ENCODE peak calls at places on chromosomes 13 and 19, in ten cellular contexts. X is adrenal gland; F is CD8-positive, alpha-beta T cell; H is colonic mucosa; K is thyroid gland; S is WTC11; P is H9; V is brain microvascular endothelial cell; Q is A673; M is glutamatergic neuron. L is an unnamed sample.

GRCh38 chr13:103716689-103717088 is 650.5 kb upstream of the SLC10A2 start:
- DNase-seq in Q (no peak), H (no peak), S (no peak), K (no peak), M (no peak), V (no peak), P (no peak), X (no peak), F (no peak), L (no peak)

GRCh38 chr19:39481229-39481545 is 549 bp downstream of the TIMM50 start:
- DNase-seq in X (no peak), K (no peak), Q (no peak), P (no peak), S (no peak), M (no peak), H (no peak), V (no peak), F (no peak), L (no peak)

GRCh38 chr13:113157929-113158747 is at the start of gene PROZ:
- DNase-seq in X (no peak), S (no peak), K (no peak), F (no peak), M (no peak), P (peak), H (no peak), Q (no peak), V (no peak), L (no peak)

GRCh38 chr13:111202149-111202548 is 87.0 kb downstream of the ARHGEF7 start:
- DNase-seq in K (peak), S (no peak), V (no peak), M (no peak), Q (peak), X (no peak), H (no peak), F (no peak), P (no peak), L (no peak)

GRCh38 chr19:34366670-34367423 is 1.9 kb downstream of the GPI start:
- DNase-seq in Q (no peak), V (peak), H (peak), M (no peak), K (no peak), S (no peak), X (peak), F (no peak), P (no peak), L (peak)

GRCh38 chr19:10726268-10726667 is 8.4 kb downstream of the DNM2 start:
- DNase-seq in P (no peak), F (no peak), K (no peak), M (no peak), X (no peak), S (no peak), H (no peak), Q (no peak), V (no peak), L (no peak)

GRCh38 chr19:566403-566802 is 6.0 kb upstream of the BSG start:
- DNase-seq in H (no peak), S (no peak), P (no peak), M (no peak), Q (peak), X (peak), V (no peak), K (no peak), F (no peak), L (no peak)

GRCh38 chr19:485122-485521 is 11.2 kb upstream of the MADCAM1 start:
- DNase-seq in F (no peak), H (no peak), K (no peak), X (no peak), Q (no peak), V (no peak), M (peak), S (no peak), P (no peak), L (no peak)

GRCh38 chr13:43942301-43942700 is 62.6 kb downstream of the LACC1 start:
- DNase-seq in H (no peak), M (no peak), F (no peak), S (no peak), Q (no peak), X (no peak), K (no peak), P (no peak), V (peak), L (no peak)

GRCh38 chr13:110869231-110869804 is 45.6 kb downstream of the ANKRD10 start:
- DNase-seq in X (peak), K (no peak), P (no peak), M (no peak), F (no peak), V (no peak), Q (no peak), H (no peak), S (no peak), L (no peak)

GRCh38 chr19:18789883-18790565 is 1.1 kb downstream of the COMP start:
- DNase-seq in F (no peak), M (peak), P (peak), S (peak), V (no peak), X (no peak), H (no peak), K (peak), Q (peak), L (no peak)

GRCh38 chr19:45677351-45678230 is 9.6 kb downstream of the GIPR start:
- DNase-seq in K (peak), X (peak), M (peak), Q (peak), P (peak), H (peak), S (peak), F (peak), V (peak), L (no peak)

GRCh38 chr13:107450931-107451330 is 764.4 kb downstream of the LIG4 start:
- DNase-seq in F (no peak), M (no peak), X (no peak), K (peak), Q (peak), P (no peak), H (no peak), S (no peak), V (peak), L (no peak)
- TF ChIP-seq CTCF in F (no peak), M (no peak), X (no peak), K (no peak), Q (no peak), P (no peak), H (no peak), S (no peak), V (peak), L (no peak)

DNA sequence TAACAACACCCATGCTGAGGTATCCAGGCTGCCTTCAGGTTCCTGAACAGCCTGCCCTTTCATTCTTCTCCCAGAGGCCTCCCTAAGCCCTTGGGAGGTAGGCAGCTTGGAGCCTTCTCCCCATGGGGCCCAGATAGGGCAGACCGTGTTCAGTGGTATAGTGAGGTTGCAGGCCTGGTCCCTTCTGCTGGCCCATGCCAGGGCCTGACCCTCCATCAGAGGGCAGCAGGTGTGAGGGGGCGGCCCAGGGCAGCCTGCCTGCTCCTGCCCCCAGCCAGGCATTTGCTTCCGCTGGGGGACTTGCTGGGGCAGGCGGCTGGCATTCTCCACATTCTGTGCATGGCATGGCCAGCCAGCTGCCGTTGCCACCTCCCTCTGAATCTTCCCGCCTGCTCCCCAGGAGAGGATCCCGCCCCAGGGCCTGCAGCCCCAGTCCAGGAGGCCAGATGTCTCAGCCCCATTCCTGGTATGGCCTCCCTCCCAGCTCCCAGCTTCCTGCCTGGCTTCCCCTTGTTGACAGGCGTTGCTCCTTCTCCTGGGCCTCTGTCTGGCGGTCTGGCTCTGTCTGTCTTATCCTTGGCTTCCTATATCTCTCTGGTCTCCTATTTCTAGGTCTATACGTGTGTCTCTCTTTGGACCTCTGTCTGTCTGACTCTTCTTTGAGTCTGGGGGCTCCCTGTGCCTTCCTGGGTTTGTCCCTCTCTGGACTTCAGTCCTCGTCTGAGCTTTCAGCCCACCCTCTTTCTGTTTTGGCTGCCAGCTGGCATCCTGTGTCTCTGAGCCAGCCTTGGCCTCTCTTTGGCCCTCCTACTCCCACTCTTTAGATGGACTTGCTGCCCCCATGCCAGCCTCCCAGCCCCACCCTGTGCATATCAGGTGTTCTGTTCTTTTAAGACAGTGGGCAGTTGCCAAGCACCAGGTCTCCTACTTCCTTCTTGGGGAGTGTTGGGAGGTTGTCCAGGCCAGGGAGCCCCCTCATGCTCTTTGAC is 9.1 kb downstream of the CIC start:
- DNase-seq in S (no peak), V (no peak), K (no peak), P (peak), H (peak), M (no peak), X (peak), F (no peak), Q (no peak), L (no peak)
- TF ChIP-seq CTCF in S (no peak), V (no peak), K (no peak), P (no peak), H (no peak), M (no peak), X (no peak), F (no peak), Q (no peak), L (no peak)

GRCh38 chr19:13054605-13055212 is 47.9 kb downstream of the LYL1 start:
- DNase-seq in V (no peak), P (no peak), X (no peak), Q (no peak), F (no peak), K (peak), H (no peak), M (no peak), S (no peak), L (no peak)

GRCh38 chr19:13057147-13057572 is 45.5 kb downstream of the LYL1 start:
- DNase-seq in V (no peak), X (no peak), F (no peak), H (no peak), M (no peak), Q (no peak), K (peak), P (no peak), S (no peak), L (no peak)

GRCh38 chr19:13057744-13058143 is 44.9 kb downstream of the LYL1 start:
- DNase-seq in H (no peak), Q (peak), K (no peak), M (no peak), P (no peak), V (no peak), S (no peak), X (no peak), F (no peak), L (no peak)

GRCh38 chr19:13055213-13056051 is 47.2 kb downstream of the LYL1 start:
- DNase-seq in Q (peak), H (no peak), F (no peak), V (peak), K (peak), S (peak), X (peak), M (peak), P (peak), L (peak)

DNA sequence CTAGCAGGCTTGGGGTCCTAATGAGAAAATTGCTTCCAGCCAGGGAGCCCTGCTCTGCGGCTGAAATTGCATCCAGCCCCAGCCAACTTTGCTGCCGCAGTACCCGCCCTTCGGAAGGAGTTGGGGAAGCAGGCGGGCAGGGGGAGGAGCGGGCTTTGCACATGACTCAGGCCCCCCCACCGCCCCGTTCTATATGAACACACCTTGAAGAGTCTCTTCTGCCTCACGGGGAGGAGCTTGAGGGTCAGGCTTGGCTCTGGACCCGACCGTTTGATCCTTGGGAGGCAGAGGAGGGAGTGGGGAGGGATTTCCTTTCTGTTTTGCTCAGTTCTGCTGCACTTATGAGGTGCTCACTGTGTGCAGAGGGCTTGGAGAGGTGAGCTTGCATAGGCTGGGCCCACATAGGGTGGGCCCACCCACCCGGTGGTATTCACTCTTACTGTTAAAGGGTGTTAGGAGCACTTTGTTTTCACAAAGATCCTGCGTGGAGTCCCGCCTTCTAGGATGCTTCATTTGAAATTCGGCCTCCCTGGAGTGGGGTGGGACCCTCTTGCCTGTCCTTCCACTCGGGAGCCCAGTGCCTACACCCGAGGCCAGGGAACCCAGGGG is 46.5 kb downstream of the LYL1 start:
- DNase-seq in Q (peak), H (no peak), K (peak), P (peak), V (no peak), S (peak), X (no peak), F (no peak), M (no peak), L (no peak)
- TF ChIP-seq CTCF in Q (no peak), H (no peak), K (no peak), P (no peak), V (no peak), S (no peak), X (no peak), F (no peak), M (no peak), L (no peak)

GRCh38 chr19:49016067-49016839 is 638 bp downstream of the LHB start:
- DNase-seq in F (no peak), Q (no peak), H (no peak), M (no peak), X (no peak), K (no peak), P (no peak), S (no peak), V (no peak), L (no peak)

GRCh38 chr19:49017041-49017665 is at the start of gene LHB:
- DNase-seq in F (no peak), M (no peak), P (peak), X (no peak), Q (no peak), K (no peak), H (no peak), S (no peak), V (no peak), L (no peak)

GRCh38 chr19:49019242-49019932 is 2.5 kb upstream of the LHB start:
- DNase-seq in F (peak), S (peak), K (peak), M (peak), P (peak), X (peak), H (peak), Q (peak), V (peak), L (no peak)

GRCh38 chr19:49020342-49020741 is 3.5 kb upstream of the LHB start:
- DNase-seq in X (no peak), F (no peak), M (no peak), Q (no peak), H (no peak), V (no peak), K (no peak), P (peak), S (peak), L (no peak)

GRCh38 chr19:49017666-49018351 is 918 bp upstream of the LHB start:
- DNase-seq in F (peak), V (peak), H (peak), S (peak), X (no peak), K (peak), Q (peak), M (peak), P (peak), L (no peak)
- TF ChIP-seq CTCF in F (peak), V (peak), H (peak), S (no peak), X (peak), K (peak), Q (peak), M (peak), P (peak), L (peak)

GRCh38 chr19:15177269-15178116 is 23.3 kb downstream of the NOTCH3 start:
- DNase-seq in Q (peak), X (peak), V (peak), H (peak), M (peak), P (peak), S (peak), F (peak), K (peak), L (no peak)

GRCh38 chr19:15175609-15176008 is 25.2 kb downstream of the NOTCH3 start:
- DNase-seq in V (no peak), P (no peak), H (no peak), S (no peak), X (no peak), M (no peak), K (no peak), Q (no peak), F (no peak), L (no peak)

GRCh38 chr19:15170345-15170744 is 30.4 kb downstream of the NOTCH3 start:
- DNase-seq in F (no peak), P (peak), S (peak), X (no peak), H (no peak), K (no peak), Q (no peak), V (no peak), M (no peak), L (no peak)

GRCh38 chr19:15169541-15170285 is 31.1 kb downstream of the NOTCH3 start:
- DNase-seq in K (no peak), V (no peak), F (no peak), M (no peak), H (no peak), P (no peak), S (no peak), Q (no peak), X (no peak), L (no peak)

GRCh38 chr19:15173746-15174404 is 26.9 kb downstream of the NOTCH3 start:
- DNase-seq in X (no peak), V (no peak), P (no peak), M (no peak), S (no peak), Q (no peak), K (no peak), F (no peak), H (no peak), L (no peak)
- TF ChIP-seq CTCF in X (no peak), V (peak), P (peak), M (no peak), S (no peak), Q (peak), K (no peak), F (no peak), H (no peak), L (no peak)

DNA sequence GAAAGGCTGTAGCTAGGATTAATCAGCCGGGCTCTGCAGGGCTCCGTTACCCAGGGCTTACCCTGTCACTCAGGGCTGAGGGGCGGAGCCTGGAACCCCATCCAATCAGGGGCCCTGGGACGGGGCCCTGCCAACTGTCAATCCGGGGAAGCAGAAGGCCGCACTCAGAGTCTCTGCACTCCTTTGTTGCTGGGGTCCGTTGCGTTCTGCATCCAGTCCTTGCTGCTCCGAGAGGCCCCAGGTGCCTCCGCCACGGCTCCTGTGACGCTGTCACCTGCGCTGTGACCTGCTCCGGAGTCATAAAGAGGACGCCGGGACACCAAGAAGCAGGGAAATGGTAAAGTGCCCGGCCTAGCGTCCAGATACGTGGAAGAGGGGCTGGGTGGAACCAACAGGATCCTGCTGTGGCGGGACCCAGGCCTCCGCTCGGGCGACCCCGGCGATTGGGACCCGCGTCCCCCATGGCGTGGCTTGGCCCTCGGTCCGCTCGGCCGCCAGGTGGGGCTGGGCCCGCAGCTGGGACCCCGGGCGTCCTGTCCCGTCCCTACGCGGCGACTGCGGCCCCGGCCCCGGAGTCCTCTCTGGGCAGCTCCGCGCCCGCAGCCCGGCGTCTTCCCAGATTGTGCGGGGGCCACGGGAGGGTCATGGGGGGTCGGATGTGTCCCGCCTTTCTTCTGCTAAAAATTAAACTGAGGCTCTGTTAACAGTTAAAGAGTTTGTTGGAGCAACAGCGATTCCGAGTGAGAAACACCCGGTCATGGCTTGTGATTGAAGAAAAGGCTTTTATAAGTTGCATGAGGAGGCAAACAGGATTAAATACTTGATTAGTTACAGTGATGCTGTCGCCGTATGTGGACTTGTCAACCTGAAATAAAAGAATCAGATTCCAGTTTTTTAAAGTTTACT is at the start of gene ZNF491:
- DNase-seq in V (peak), P (peak), X (peak), Q (peak), M (peak), K (peak), F (peak), S (peak), H (peak), L (peak)
- TF ChIP-seq CTCF in V (peak), P (peak), X (no peak), Q (no peak), M (no peak), K (no peak), F (peak), S (no peak), H (no peak), L (peak)

DNA sequence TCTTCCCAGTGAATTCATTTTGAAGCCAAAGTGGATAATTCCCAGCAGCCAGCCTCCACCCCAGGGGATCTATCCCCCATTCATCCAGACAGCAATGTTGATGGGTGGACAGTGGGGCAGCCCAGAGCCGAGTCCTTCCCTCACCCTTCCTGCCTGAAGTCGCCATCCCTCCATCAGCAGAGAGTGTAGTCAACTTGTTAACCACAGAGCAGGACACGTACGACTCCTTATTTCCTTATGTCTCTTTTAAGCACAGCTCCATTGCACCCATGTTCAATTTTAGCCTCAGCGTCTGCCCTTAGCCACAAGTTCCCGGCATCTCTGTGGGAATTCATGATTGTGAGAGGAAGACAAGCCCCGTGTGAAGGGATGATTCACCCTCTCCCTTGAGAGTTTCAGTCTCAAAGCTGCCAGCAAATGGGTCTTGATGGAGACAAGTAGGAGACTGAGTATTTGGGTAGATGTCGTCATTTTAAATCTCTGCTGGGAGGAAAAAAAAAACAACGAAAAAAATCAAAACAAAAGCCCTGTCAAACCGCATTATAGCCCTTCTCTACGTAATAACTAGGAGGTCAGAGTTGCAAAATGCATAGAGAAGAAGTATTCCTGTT is 58.3 kb upstream of the MEDAG start:
- DNase-seq in Q (peak), V (peak), S (no peak), K (no peak), P (no peak), M (no peak), H (no peak), X (peak), F (no peak), L (peak)
- TF ChIP-seq CTCF in Q (no peak), V (no peak), S (no peak), K (no peak), P (no peak), M (no peak), H (no peak), X (no peak), F (no peak), L (no peak)

GRCh38 chr19:37362733-37363132 is 8.2 kb upstream of the ZNF527 start:
- DNase-seq in K (peak), M (no peak), S (peak), H (no peak), F (no peak), Q (peak), X (no peak), P (peak), V (no peak), L (no peak)
- TF ChIP-seq CTCF in K (peak), M (no peak), S (peak), H (no peak), F (no peak), Q (peak), X (no peak), P (peak), V (peak), L (no peak)

L was measured in AG04449.